ENCODE peak calls at places on chromosomes 7 and 10, in ten cellular contexts. N is M059J; X is mammary epithelial cell; E is NCI-H510A treated with DMSO at 0.1 percent for 48 hours; Y is AG08395; B is GM19239; M is A172; Z is A549; H is caudate nucleus; U is activated T-helper 1 cell treated with anti-CD3 and anti-CD28 coated beads, Interleukin-12 subunit alpha, Interleukin-12 subunit beta, Interleukin-2, Interleukin-4 antibody, amounts not matched to agents 30 ng/mL and 10 ng/mL and 1 ng/mL, durations not matched to agents 14 hours and 24 hours and 36 hours. J is an unnamed sample.

GRCh38 chr7:101705327-101705726 is 76.2 kb upstream of the MYL10 start:
- DNase-seq in Y (no peak), Z (no peak), X (peak), N (no peak), H (no peak), E (no peak), U (no peak), B (no peak), M (no peak), J (no peak)

GRCh38 chr7:96179341-96179740 is 142.6 kb downstream of the SLC25A13 start:
- DNase-seq in U (no peak), Z (no peak), N (no peak), H (no peak), B (no peak), Y (no peak), E (no peak), X (peak), M (no peak), J (no peak)

GRCh38 chr10:1369665-1370064 is 313.5 kb downstream of the WDR37 start:
- DNase-seq in Z (no peak), E (no peak), H (no peak), U (no peak), N (no peak), B (no peak), Y (no peak), X (no peak), M (no peak), J (no peak)

GRCh38 chr10:62050941-62051433 is 149.5 kb downstream of the ARID5B start:
- DNase-seq in Y (peak), Z (peak), B (no peak), U (peak), H (no peak), X (peak), N (peak), M (peak), E (no peak), J (no peak)

GRCh38 chr10:93963434-93963833 is 30.3 kb upstream of the PLCE1 start:
- DNase-seq in X (no peak), H (no peak), N (no peak), E (no peak), B (no peak), U (no peak), M (no peak), Y (no peak), Z (no peak), J (no peak)

GRCh38 chr10:18710201-18710653 is 51.0 kb downstream of the ARL5B start:
- DNase-seq in Z (no peak), N (no peak), H (no peak), B (no peak), E (no peak), M (no peak), X (no peak), U (no peak), Y (no peak), J (no peak)

GRCh38 chr10:27454837-27455236 is 49.3 kb upstream of the RAB18 start:
- DNase-seq in U (no peak), X (no peak), H (no peak), E (no peak), M (no peak), N (no peak), Z (no peak), Y (no peak), B (no peak), J (no peak)

GRCh38 chr7:74604326-74605020 is 53.0 kb upstream of the GTF2I start:
- DNase-seq in X (no peak), U (no peak), M (peak), B (no peak), N (peak), Y (peak), Z (no peak), H (no peak), E (peak), J (no peak)

GRCh38 chr7:116628971-116629586 is 42.9 kb upstream of the MET start:
- DNase-seq in Y (peak), E (no peak), U (no peak), H (no peak), B (no peak), Z (no peak), N (peak), X (peak), M (no peak), J (no peak)

GRCh38 chr10:131579251-131580071 is 267.9 kb upstream of the TCERG1L start:
- DNase-seq in Y (no peak), Z (no peak), X (no peak), M (no peak), H (no peak), N (no peak), U (no peak), B (no peak), E (no peak), J (no peak)

GRCh38 chr7:54615-55014 is 137.8 kb upstream of the FAM20C start:
- DNase-seq in U (no peak), Y (no peak), B (no peak), H (no peak), M (no peak), N (no peak), E (no peak), Z (no peak), X (no peak), J (no peak)

GRCh38 chr7:88337556-88337955 is 30.9 kb upstream of the STEAP4 start:
- DNase-seq in B (no peak), Y (peak), U (no peak), M (peak), E (no peak), N (peak), Z (no peak), H (no peak), X (peak), J (no peak)

GRCh38 chr7:157962458-157963306 is 624.9 kb downstream of the PTPRN2 start:
- DNase-seq in H (no peak), Y (no peak), B (no peak), E (peak), M (no peak), Z (no peak), N (no peak), U (no peak), X (no peak), J (no peak)

GRCh38 chr7:73557397-73558257 is at the start of gene BCL7B:
- DNase-seq in Y (peak), U (peak), M (peak), Z (peak), X (peak), E (peak), N (peak), H (peak), B (peak), J (peak)

GRCh38 chr7:138773817-138774216 is 24.0 kb upstream of the TMEM213 start:
- DNase-seq in N (no peak), X (no peak), E (peak), Z (no peak), U (no peak), H (no peak), B (no peak), M (no peak), Y (no peak), J (no peak)

GRCh38 chr7:15544050-15544449 is 17.8 kb downstream of the AGMO start:
- DNase-seq in N (no peak), B (no peak), Y (no peak), M (no peak), H (no peak), E (no peak), Z (no peak), U (no peak), X (no peak), J (no peak)

GRCh38 chr7:72494807-72495206 is 82.7 kb upstream of the CALN1 start:
- DNase-seq in E (no peak), B (no peak), Y (no peak), U (no peak), N (no peak), Z (no peak), H (no peak), X (no peak), M (no peak), J (no peak)

GRCh38 chr10:124367936-124368335 is 50.8 kb downstream of the OAT start:
- DNase-seq in E (no peak), M (no peak), H (no peak), Z (no peak), N (no peak), U (no peak), X (no peak), Y (no peak), B (no peak), J (no peak)

GRCh38 chr10:110208614-110209398 is 1.4 kb downstream of the MXI1 start:
- DNase-seq in E (no peak), Z (peak), B (peak), M (no peak), Y (peak), U (no peak), N (peak), H (peak), X (peak), J (peak)

GRCh38 chr10:34861293-34862004 is 46.4 kb upstream of the PARD3 start:
- DNase-seq in Z (peak), N (no peak), H (no peak), Y (no peak), X (no peak), E (peak), M (no peak), U (no peak), B (no peak), J (no peak)

GRCh38 chr10:70619271-70620019 is 16.9 kb upstream of the PRF1 start:
- DNase-seq in B (no peak), Z (peak), M (peak), N (peak), X (peak), Y (peak), E (no peak), H (no peak), U (no peak), J (no peak)

GRCh38 chr10:78925800-78926319 is 142.9 kb upstream of the ZMIZ1 start:
- DNase-seq in E (no peak), N (peak), H (no peak), Z (peak), B (no peak), X (peak), U (no peak), M (peak), Y (peak), J (no peak)

GRCh38 chr7:6530626-6531491 is 20.4 kb downstream of the GRID2IP start:
- DNase-seq in E (no peak), N (no peak), Z (no peak), H (no peak), B (no peak), Y (no peak), X (no peak), U (no peak), M (no peak), J (no peak)

GRCh38 chr7:140945940-140946339 is 21.2 kb upstream of the BRAF start:
- DNase-seq in X (no peak), B (no peak), Y (no peak), Z (no peak), E (no peak), M (no peak), H (no peak), N (no peak), U (no peak), J (no peak)

GRCh38 chr10:124558901-124559321 is 97.3 kb downstream of the LHPP start:
- DNase-seq in B (no peak), U (no peak), M (no peak), H (no peak), E (no peak), Z (no peak), Y (peak), N (no peak), X (no peak), J (no peak)

GRCh38 chr10:15781381-15781960 is 61.7 kb upstream of the ITGA8 start:
- DNase-seq in Y (no peak), U (no peak), M (no peak), E (no peak), N (no peak), H (no peak), X (peak), Z (no peak), B (no peak), J (no peak)

GRCh38 chr7:727104-727805 is at the start of gene PRKAR1B:
- DNase-seq in M (no peak), N (peak), H (no peak), Z (peak), E (no peak), U (peak), X (no peak), B (peak), Y (no peak), J (no peak)

GRCh38 chr10:12470719-12471118 is 121.4 kb downstream of the CAMK1D start:
- DNase-seq in Y (no peak), X (no peak), U (no peak), Z (no peak), H (no peak), E (no peak), N (no peak), B (no peak), M (no peak), J (no peak)

GRCh38 chr7:102434039-102434481 is 685 bp downstream of the ORAI2 start:
- DNase-seq in X (no peak), M (peak), Y (no peak), N (no peak), H (no peak), U (no peak), Z (peak), E (no peak), B (no peak), J (no peak)

GRCh38 chr7:51127618-51127904 is 189.0 kb downstream of the COBL start:
- DNase-seq in M (no peak), Z (no peak), U (no peak), N (no peak), B (no peak), E (no peak), H (no peak), Y (no peak), X (no peak), J (no peak)

GRCh38 chr7:127940365-127941160 is 90.7 kb downstream of the LRRC4 start:
- DNase-seq in N (no peak), M (no peak), E (no peak), Z (no peak), X (no peak), B (no peak), H (no peak), Y (peak), U (no peak), J (no peak)

GRCh38 chr7:155618708-155619633 is 25.5 kb upstream of the RBM33 start:
- DNase-seq in B (no peak), Z (peak), E (no peak), H (no peak), N (peak), M (peak), U (no peak), Y (no peak), X (no peak), J (no peak)

GRCh38 chr7:19754521-19755116 is 18.8 kb downstream of the TMEM196 start:
- DNase-seq in B (peak), M (peak), H (no peak), Y (peak), E (peak), Z (no peak), N (peak), U (no peak), X (peak), J (no peak)

GRCh38 chr10:33483124-33483794 is 148.8 kb upstream of the NRP1 start:
- DNase-seq in N (no peak), Z (no peak), B (no peak), X (no peak), U (no peak), Y (no peak), M (no peak), H (no peak), E (peak), J (no peak)

GRCh38 chr10:130999376-131000202 is 311.9 kb downstream of the TCERG1L start:
- DNase-seq in N (no peak), B (no peak), M (no peak), Y (no peak), U (no peak), X (no peak), E (no peak), Z (no peak), H (no peak), J (no peak)

GRCh38 chr10:33952692-33953360 is 618.4 kb upstream of the NRP1 start:
- DNase-seq in E (no peak), U (no peak), X (peak), M (peak), H (no peak), Z (no peak), B (no peak), N (peak), Y (peak), J (no peak)

GRCh38 chr7:2272031-2272430 is 30.0 kb downstream of the NUDT1 start:
- DNase-seq in H (no peak), E (no peak), Z (no peak), U (no peak), N (peak), X (no peak), Y (no peak), M (no peak), B (no peak), J (peak)

GRCh38 chr10:133275683-133276092 is 980 bp downstream of the ADAM8 start:
- DNase-seq in U (no peak), B (peak), H (no peak), Z (no peak), E (no peak), M (no peak), N (no peak), Y (no peak), X (no peak), J (no peak)

GRCh38 chr10:49187044-49187484 is 1.1 kb downstream of the TMEM273 start:
- DNase-seq in X (no peak), B (no peak), N (no peak), Y (no peak), Z (no peak), E (no peak), U (no peak), M (no peak), H (no peak), J (no peak)

GRCh38 chr7:91379246-91379645 is 115.0 kb downstream of the FZD1 start:
- DNase-seq in H (no peak), M (no peak), N (no peak), B (no peak), Z (no peak), X (no peak), Y (no peak), U (no peak), E (no peak), J (no peak)

J was measured in substantia nigra.